ENCODE peak calls at places on chromosomes 12 and 14, in seven cellular contexts. X, N, H, D, R, S and G are unnamed samples.

GRCh38 chr14:95264271-95264973 is 55.3 kb downstream of the CLMN start:
- DNase-seq in X (no peak), N (no peak), H (no peak), D (no peak), R (no peak), S (no peak), G (no peak)

GRCh38 chr12:28192145-28192544 is 1.9 kb downstream of the CCDC91 start:
- DNase-seq in X (no peak), N (no peak), H (no peak), D (no peak), R (no peak), S (no peak), G (no peak)

GRCh38 chr14:100283984-100284881 is 22.0 kb downstream of the SLC25A29 start:
- DNase-seq in X (no peak), N (no peak), H (no peak), D (no peak), R (no peak), S (peak), G (no peak)

GRCh38 chr14:40417777-40418401 is 985.7 kb upstream of the FBXO33 start:
- DNase-seq in X (no peak), N (no peak), H (peak), D (no peak), R (peak), S (peak), G (peak)

GRCh38 chr14:91942946-91943345 is 4.5 kb downstream of the FBLN5 start:
- DNase-seq in X (no peak), N (no peak), H (no peak), D (no peak), R (no peak), S (no peak), G (no peak)

GRCh38 chr12:48569946-48570345 is at the start of gene LALBA:
- DNase-seq in X (no peak), N (no peak), H (no peak), D (no peak), R (no peak), S (no peak), G (no peak)

GRCh38 chr12:104340177-104340576 is 36.6 kb downstream of the EID3 start:
- DNase-seq in X (no peak), N (no peak), H (no peak), D (no peak), R (peak), S (no peak), G (no peak)

GRCh38 chr12:52454411-52455201 is 2.7 kb upstream of the KRT6B start:
- DNase-seq in X (no peak), N (no peak), H (no peak), D (no peak), R (peak), S (no peak), G (no peak)

GRCh38 chr14:90140298-90140955 is 78.6 kb downstream of the KCNK13 start:
- DNase-seq in X (no peak), N (no peak), H (no peak), D (no peak), R (peak), S (peak), G (no peak)

GRCh38 chr14:54207075-54207474 is 189.7 kb upstream of the CDKN3 start:
- DNase-seq in X (no peak), N (no peak), H (no peak), D (no peak), R (peak), S (no peak), G (no peak)

GRCh38 chr12:116838395-116838794 is 42.8 kb downstream of the HRK start:
- DNase-seq in X (no peak), N (no peak), H (no peak), D (no peak), R (no peak), S (no peak), G (no peak)

GRCh38 chr12:8829128-8829524 is 6.7 kb downstream of the A2ML1 start:
- DNase-seq in X (no peak), N (no peak), H (no peak), D (no peak), R (no peak), S (peak), G (no peak)

GRCh38 chr12:101927999-101928398 is 50.6 kb downstream of the DRAM1 start:
- DNase-seq in X (no peak), N (no peak), H (no peak), D (no peak), R (no peak), S (no peak), G (no peak)

GRCh38 chr14:102829106-102829505 is 51.9 kb downstream of the TRAF3 start:
- DNase-seq in X (no peak), N (no peak), H (no peak), D (no peak), R (peak), S (no peak), G (no peak)

GRCh38 chr14:97138801-97139200 is 341.6 kb downstream of the VRK1 start:
- DNase-seq in X (no peak), N (no peak), H (no peak), D (no peak), R (no peak), S (peak), G (no peak)

GRCh38 chr12:104163631-104164030 is 25.6 kb upstream of the NFYB start:
- DNase-seq in X (no peak), N (no peak), H (no peak), D (no peak), R (no peak), S (no peak), G (no peak)

GRCh38 chr14:105161314-105161713 is 7.3 kb downstream of the JAG2 start:
- DNase-seq in X (no peak), N (no peak), H (no peak), D (no peak), R (no peak), S (no peak), G (no peak)

GRCh38 chr14:34368115-34368970 is 93.7 kb downstream of the SPTSSA start:
- DNase-seq in X (no peak), N (no peak), H (no peak), D (no peak), R (peak), S (no peak), G (no peak)

GRCh38 chr12:79439179-79439825 is 251.5 kb downstream of the PAWR start:
- DNase-seq in X (no peak), N (no peak), H (no peak), D (no peak), R (no peak), S (no peak), G (no peak)

GRCh38 chr12:54240971-54241588 is 38.8 kb downstream of the CBX5 start:
- DNase-seq in X (no peak), N (no peak), H (no peak), D (no peak), R (no peak), S (no peak), G (no peak)

GRCh38 chr14:93120952-93121834 is 5.5 kb upstream of the ITPK1 start:
- DNase-seq in X (no peak), N (no peak), H (no peak), D (no peak), R (no peak), S (no peak), G (no peak)

GRCh38 chr12:59651230-59651920 is 55.5 kb downstream of the SLC16A7 start:
- DNase-seq in X (no peak), N (no peak), H (no peak), D (no peak), R (peak), S (peak), G (no peak)

GRCh38 chr14:91277546-91278382 is 33.3 kb upstream of the GPR68 start:
- DNase-seq in X (no peak), N (no peak), H (no peak), D (no peak), R (no peak), S (no peak), G (no peak)

GRCh38 chr12:14879222-14879933 is 6.3 kb downstream of the MGP start:
- DNase-seq in X (no peak), N (no peak), H (no peak), D (no peak), R (no peak), S (no peak), G (no peak)

GRCh38 chr12:26125451-26126339 is 858 bp upstream of the BHLHE41 start:
- DNase-seq in X (peak), N (peak), H (peak), D (peak), R (peak), S (peak), G (peak)

GRCh38 chr14:85987292-85987691 is 457.3 kb downstream of the FLRT2 start:
- DNase-seq in X (no peak), N (no peak), H (no peak), D (no peak), R (no peak), S (peak), G (no peak)

GRCh38 chr12:113435367-113435766 is 13.2 kb downstream of the SDSL start:
- DNase-seq in X (no peak), N (no peak), H (no peak), D (no peak), R (no peak), S (no peak), G (no peak)

GRCh38 chr12:71755146-71755892 is 656 bp downstream of the RAB21 start:
- DNase-seq in X (peak), N (peak), H (no peak), D (peak), R (peak), S (peak), G (peak)

GRCh38 chr12:47881826-47882427 is 22.9 kb downstream of the VDR start:
- DNase-seq in X (no peak), N (no peak), H (no peak), D (peak), R (peak), S (no peak), G (no peak)

GRCh38 chr14:49623941-49624806 is 3.6 kb downstream of the MGAT2 start:
- DNase-seq in X (no peak), N (no peak), H (no peak), D (no peak), R (peak), S (no peak), G (no peak)

GRCh38 chr14:64248689-64249088 is 45.5 kb downstream of the ESR2 start:
- DNase-seq in X (no peak), N (no peak), H (no peak), D (no peak), R (no peak), S (no peak), G (no peak)

GRCh38 chr12:124455336-124455735 is 112.1 kb downstream of the NCOR2 start:
- DNase-seq in X (no peak), N (no peak), H (no peak), D (no peak), R (no peak), S (no peak), G (no peak)

GRCh38 chr14:75142494-75142893 is 15.6 kb upstream of the NEK9 start:
- DNase-seq in X (no peak), N (no peak), H (no peak), D (no peak), R (no peak), S (no peak), G (no peak)

GRCh38 chr14:96253140-96253539 is 2.9 kb upstream of the BDKRB1 start:
- DNase-seq in X (no peak), N (no peak), H (no peak), D (no peak), R (peak), S (peak), G (no peak)

GRCh38 chr12:4107436-4107878 is 166.1 kb upstream of the CCND2 start:
- DNase-seq in X (peak), N (no peak), H (no peak), D (peak), R (peak), S (peak), G (peak)

GRCh38 chr12:68020049-68020448 is 30.8 kb downstream of the IFNG-AS1 start:
- DNase-seq in X (no peak), N (no peak), H (no peak), D (no peak), R (no peak), S (no peak), G (no peak)

GRCh38 chr14:34971801-34972200 is 11.0 kb upstream of the SRP54 start:
- DNase-seq in X (no peak), N (no peak), H (no peak), D (no peak), R (no peak), S (no peak), G (no peak)

GRCh38 chr12:5960783-5961182 is 15.7 kb upstream of the ANO2 start:
- DNase-seq in X (no peak), N (no peak), H (no peak), D (no peak), R (no peak), S (peak), G (no peak)

GRCh38 chr12:96034631-96035282 is 630 bp downstream of the LTA4H start:
- DNase-seq in X (no peak), N (no peak), H (no peak), D (peak), R (peak), S (peak), G (no peak)